ENCODE peak calls at places on chromosomes 2 and 18, in five cellular contexts. W, J, B, F and H are unnamed samples.

GRCh38 chr18:7598167-7599062 is 31.3 kb downstream of the PTPRM start:
- DNase-seq in W (no peak), J (no peak), B (no peak), F (peak), H (no peak)

GRCh38 chr2:145764631-145765030 is 1244.7 kb upstream of the ZEB2 start:
- DNase-seq in W (no peak), J (no peak), B (no peak), F (no peak), H (no peak)

GRCh38 chr2:190511104-190511503 is 23.4 kb downstream of the NEMP2 start:
- DNase-seq in W (no peak), J (no peak), B (no peak), F (no peak), H (no peak)

GRCh38 chr2:71611781-71612545 is 158.6 kb downstream of the DYSF start:
- DNase-seq in W (no peak), J (peak), B (no peak), F (no peak), H (peak)

GRCh38 chr18:62566199-62566598 is 43.4 kb downstream of the ZCCHC2 start:
- DNase-seq in W (no peak), J (no peak), B (no peak), F (no peak), H (no peak)

GRCh38 chr2:240436626-240437180 is 1.2 kb downstream of the GPC1 start:
- DNase-seq in W (no peak), J (no peak), B (no peak), F (no peak), H (no peak)

GRCh38 chr2:122531803-122532344 is 776.4 kb downstream of the TSN start:
- DNase-seq in W (no peak), J (no peak), B (no peak), F (no peak), H (no peak)

GRCh38 chr2:85744771-85745601 is 8.8 kb upstream of the ATOH8 start:
- DNase-seq in W (no peak), J (no peak), B (no peak), F (no peak), H (no peak)

GRCh38 chr2:163752252-163752651 is 16.4 kb upstream of the FIGN start:
- DNase-seq in W (no peak), J (no peak), B (no peak), F (no peak), H (no peak)

GRCh38 chr2:166671831-166672230 is 177.8 kb upstream of the SCN7A start:
- DNase-seq in W (no peak), J (no peak), B (no peak), F (no peak), H (no peak)

GRCh38 chr2:223993634-223994232 is 36.5 kb downstream of the MRPL44 start:
- DNase-seq in W (peak), J (peak), B (peak), F (peak), H (peak)

GRCh38 chr2:109481196-109481555 is 132.6 kb downstream of the SEPTIN10 start:
- DNase-seq in W (no peak), J (peak), B (no peak), F (no peak), H (no peak)

GRCh38 chr2:191631754-191632153 is 46.2 kb upstream of the NABP1 start:
- DNase-seq in W (no peak), J (no peak), B (no peak), F (peak), H (no peak)

GRCh38 chr18:47260924-47261701 is 9.7 kb upstream of the SKOR2 start:
- DNase-seq in W (no peak), J (no peak), B (no peak), F (no peak), H (no peak)

GRCh38 chr2:229417906-229418305 is 146.8 kb upstream of the PID1 start:
- DNase-seq in W (no peak), J (no peak), B (no peak), F (no peak), H (no peak)

GRCh38 chr18:51603551-51603950 is 406.1 kb upstream of the MEX3C start:
- DNase-seq in W (no peak), J (no peak), B (no peak), F (no peak), H (no peak)